ENCODE peak calls at places on chromosomes 1 and 21, in nine cellular contexts. X is activated CD8-positive, alpha-beta memory T cell treated with anti-CD3 and anti-CD28 coated beads for 24 hours; V is T-cell; T is psoas muscle; Q is neural crest cell; D is activated CD4-positive, CD25-positive, alpha-beta regulatory T cell; S is stimulated activated CD4-positive, alpha-beta T cell treated with anti-CD3 and anti-CD28 coated beads, Interleukin-2, amount 100 ng/mL, for 48 hours; U is germinal center; Z is NCI-H1092 treated with DMSO at 0.1 percent for 48 hours. O is an unnamed sample.

GRCh38 chr1:34785875-34786470 is 5.0 kb downstream of the GJB3 start:
- DNase-seq in X (peak), V (no peak), T (no peak), Q (no peak), D (no peak), S (no peak), U (no peak), Z (no peak), O (no peak)

GRCh38 chr1:157540160-157540748 is 12.1 kb downstream of the FCRL5 start:
- DNase-seq in X (no peak), V (no peak), T (no peak), Q (no peak), D (no peak), S (no peak), U (peak), Z (no peak), O (no peak)

GRCh38 chr1:110102081-110102480 is 10.2 kb upstream of the UBL4B start:
- DNase-seq in X (no peak), V (no peak), T (no peak), Q (no peak), D (no peak), S (no peak), U (peak), Z (no peak), O (peak)

GRCh38 chr21:39001341-39001740 is 181.9 kb downstream of the PSMG1 start:
- DNase-seq in X (no peak), V (no peak), T (no peak), Q (no peak), D (no peak), S (no peak), U (no peak), Z (no peak), O (no peak)

GRCh38 chr1:101235696-101236545 is 898 bp upstream of the S1PR1 start:
- DNase-seq in X (peak), V (peak), T (peak), Q (peak), D (no peak), S (peak), U (peak), Z (peak), O (peak)

GRCh38 chr1:212692774-212693644 is 6.6 kb downstream of the BATF3 start:
- DNase-seq in X (peak), V (no peak), T (no peak), Q (no peak), D (no peak), S (no peak), U (no peak), Z (no peak), O (no peak)

GRCh38 chr1:99766378-99766800 is at the start of gene FRRS1:
- DNase-seq in X (peak), V (peak), T (peak), Q (peak), D (no peak), S (peak), U (peak), Z (no peak), O (peak)

GRCh38 chr1:17922833-17923232 is 167.7 kb downstream of the ACTL8 start:
- DNase-seq in X (no peak), V (peak), T (no peak), Q (peak), D (no peak), S (peak), U (peak), Z (peak), O (peak)